ENCODE peak calls at places on chromosomes 1 and 21, in four cellular contexts. One of them, this sample, is unnamed.

GRCh38 chr1:192783793-192784192 is 25.0 kb upstream of the RGS2 start:
- DNase-seq in SK-N-SH: no peak
- DNase-seq in GM12878: no peak
- DNase-seq in HepG2: no peak
- DNase-seq in this sample: no peak

GRCh38 chr1:226671268-226671667 is 67.8 kb downstream of the ITPKB start:
- DNase-seq in SK-N-SH: no peak
- DNase-seq in GM12878: no peak
- DNase-seq in HepG2: no peak
- DNase-seq in this sample: no peak

GRCh38 chr1:152107984-152108898 is 7.0 kb downstream of the TCHH start:
- DNase-seq in SK-N-SH: no peak
- DNase-seq in GM12878: no peak
- DNase-seq in HepG2: no peak
- DNase-seq in this sample: peak

GRCh38 chr1:59685666-59686065 is 129.1 kb upstream of the HOOK1 start:
- DNase-seq in SK-N-SH: no peak
- DNase-seq in GM12878: no peak
- DNase-seq in HepG2: no peak
- DNase-seq in this sample: no peak

GRCh38 chr1:213374369-213374768 is 323.3 kb downstream of the RPS6KC1 start:
- DNase-seq in SK-N-SH: peak
- DNase-seq in GM12878: no peak
- DNase-seq in HepG2: peak
- DNase-seq in this sample: peak

GRCh38 chr1:81142099-81142776 is 658.5 kb upstream of the ADGRL2 start:
- DNase-seq in SK-N-SH: no peak
- DNase-seq in GM12878: no peak
- DNase-seq in HepG2: no peak
- DNase-seq in this sample: no peak

GRCh38 chr1:194755241-194755953 is 1569.0 kb upstream of the B3GALT2 start:
- DNase-seq in SK-N-SH: no peak
- DNase-seq in GM12878: no peak
- DNase-seq in HepG2: no peak
- DNase-seq in this sample: no peak

GRCh38 chr1:55329091-55329490 is 113.9 kb upstream of the USP24 start:
- DNase-seq in SK-N-SH: no peak
- DNase-seq in GM12878: no peak
- DNase-seq in HepG2: no peak
- DNase-seq in this sample: no peak

GRCh38 chr1:245225267-245225666 is 70.5 kb downstream of the KIF26B start:
- DNase-seq in SK-N-SH: no peak
- DNase-seq in GM12878: no peak
- DNase-seq in HepG2: no peak
- DNase-seq in this sample: no peak

GRCh38 chr1:27599605-27600499 is 4.1 kb downstream of the AHDC1 start:
- DNase-seq in SK-N-SH: peak
- DNase-seq in GM12878: no peak
- DNase-seq in HepG2: no peak
- DNase-seq in this sample: no peak

GRCh38 chr1:177307771-177308170 is 137.0 kb downstream of the BRINP2 start:
- DNase-seq in SK-N-SH: no peak
- DNase-seq in GM12878: no peak
- DNase-seq in HepG2: no peak
- DNase-seq in this sample: no peak

GRCh38 chr21:38306833-38307232 is 50.0 kb downstream of the KCNJ15 start:
- DNase-seq in SK-N-SH: no peak
- DNase-seq in GM12878: no peak
- DNase-seq in HepG2: no peak
- DNase-seq in this sample: no peak

GRCh38 chr1:59126361-59126760 is 170.5 kb upstream of the FGGY start:
- DNase-seq in SK-N-SH: no peak
- DNase-seq in GM12878: no peak
- DNase-seq in HepG2: no peak
- DNase-seq in this sample: no peak

GRCh38 chr1:213357403-213357802 is 306.4 kb downstream of the RPS6KC1 start:
- DNase-seq in SK-N-SH: no peak
- DNase-seq in GM12878: no peak
- DNase-seq in HepG2: no peak
- DNase-seq in this sample: no peak

GRCh38 chr1:54872041-54872342 is 15.0 kb downstream of the DHCR24 start:
- DNase-seq in SK-N-SH: no peak
- DNase-seq in GM12878: no peak
- DNase-seq in HepG2: no peak
- DNase-seq in this sample: no peak

GRCh38 chr1:35316264-35316663 is 47.8 kb downstream of the ZMYM4 start:
- DNase-seq in SK-N-SH: no peak
- DNase-seq in GM12878: no peak
- DNase-seq in HepG2: no peak
- DNase-seq in this sample: no peak

GRCh38 chr1:116128669-116129068 is 17.5 kb downstream of the MAB21L3 start:
- DNase-seq in SK-N-SH: no peak
- DNase-seq in GM12878: no peak
- DNase-seq in HepG2: no peak
- DNase-seq in this sample: no peak

GRCh38 chr1:221963742-221964141 is 221.9 kb upstream of the DUSP10 start:
- DNase-seq in SK-N-SH: no peak
- DNase-seq in GM12878: no peak
- DNase-seq in HepG2: no peak
- DNase-seq in this sample: no peak

GRCh38 chr1:189859385-189859977 is 618.2 kb downstream of the BRINP3 start:
- DNase-seq in SK-N-SH: peak
- DNase-seq in GM12878: no peak
- DNase-seq in HepG2: peak
- DNase-seq in this sample: peak

GRCh38 chr1:161952603-161953172 is 71.0 kb downstream of the OLFML2B start:
- DNase-seq in SK-N-SH: no peak
- DNase-seq in GM12878: no peak
- DNase-seq in HepG2: no peak
- DNase-seq in this sample: no peak

GRCh38 chr1:108107658-108108057 is 92.5 kb downstream of the SLC25A24 start:
- DNase-seq in SK-N-SH: no peak
- DNase-seq in GM12878: no peak
- DNase-seq in HepG2: no peak
- DNase-seq in this sample: peak

GRCh38 chr1:205665216-205665757 is 15.0 kb downstream of the SLC45A3 start:
- DNase-seq in SK-N-SH: no peak
- DNase-seq in GM12878: peak
- DNase-seq in HepG2: no peak
- DNase-seq in this sample: no peak

GRCh38 chr1:157691285-157691920 is 9.2 kb downstream of the FCRL3 start:
- DNase-seq in SK-N-SH: peak
- DNase-seq in GM12878: no peak
- DNase-seq in HepG2: peak
- DNase-seq in this sample: peak

GRCh38 chr1:205766038-205766437 is 9.2 kb downstream of the RAB29 start:
- DNase-seq in SK-N-SH: no peak
- DNase-seq in GM12878: no peak
- DNase-seq in HepG2: no peak
- DNase-seq in this sample: no peak

GRCh38 chr21:45531393-45532215 is 10.6 kb downstream of the SLC19A1 start:
- DNase-seq in SK-N-SH: no peak
- DNase-seq in GM12878: no peak
- DNase-seq in HepG2: no peak
- DNase-seq in this sample: no peak

GRCh38 chr1:104933846-104934245 is 1184.1 kb downstream of the AMY1C start:
- DNase-seq in SK-N-SH: no peak
- DNase-seq in GM12878: no peak
- DNase-seq in HepG2: no peak
- DNase-seq in this sample: no peak

GRCh38 chr1:75616436-75617433 is 5.8 kb upstream of the SLC44A5 start:
- DNase-seq in SK-N-SH: no peak
- DNase-seq in GM12878: no peak
- DNase-seq in HepG2: no peak
- DNase-seq in this sample: no peak

GRCh38 chr21:29697555-29698193 is 242.1 kb downstream of the GRIK1 start:
- DNase-seq in SK-N-SH: no peak
- DNase-seq in GM12878: no peak
- DNase-seq in HepG2: no peak
- DNase-seq in this sample: no peak

GRCh38 chr21:45981641-45982255 is at the start of gene COL6A1:
- DNase-seq in SK-N-SH: peak
- DNase-seq in GM12878: no peak
- DNase-seq in HepG2: no peak
- DNase-seq in this sample: no peak

GRCh38 chr1:58900401-58900800 is 116.6 kb upstream of the JUN start:
- DNase-seq in SK-N-SH: no peak
- DNase-seq in GM12878: no peak
- DNase-seq in HepG2: no peak
- DNase-seq in this sample: no peak

GRCh38 chr1:32275424-32275823 is 16.5 kb upstream of the HDAC1 start:
- DNase-seq in SK-N-SH: no peak
- DNase-seq in GM12878: no peak
- DNase-seq in HepG2: no peak
- DNase-seq in this sample: no peak

DNA sequence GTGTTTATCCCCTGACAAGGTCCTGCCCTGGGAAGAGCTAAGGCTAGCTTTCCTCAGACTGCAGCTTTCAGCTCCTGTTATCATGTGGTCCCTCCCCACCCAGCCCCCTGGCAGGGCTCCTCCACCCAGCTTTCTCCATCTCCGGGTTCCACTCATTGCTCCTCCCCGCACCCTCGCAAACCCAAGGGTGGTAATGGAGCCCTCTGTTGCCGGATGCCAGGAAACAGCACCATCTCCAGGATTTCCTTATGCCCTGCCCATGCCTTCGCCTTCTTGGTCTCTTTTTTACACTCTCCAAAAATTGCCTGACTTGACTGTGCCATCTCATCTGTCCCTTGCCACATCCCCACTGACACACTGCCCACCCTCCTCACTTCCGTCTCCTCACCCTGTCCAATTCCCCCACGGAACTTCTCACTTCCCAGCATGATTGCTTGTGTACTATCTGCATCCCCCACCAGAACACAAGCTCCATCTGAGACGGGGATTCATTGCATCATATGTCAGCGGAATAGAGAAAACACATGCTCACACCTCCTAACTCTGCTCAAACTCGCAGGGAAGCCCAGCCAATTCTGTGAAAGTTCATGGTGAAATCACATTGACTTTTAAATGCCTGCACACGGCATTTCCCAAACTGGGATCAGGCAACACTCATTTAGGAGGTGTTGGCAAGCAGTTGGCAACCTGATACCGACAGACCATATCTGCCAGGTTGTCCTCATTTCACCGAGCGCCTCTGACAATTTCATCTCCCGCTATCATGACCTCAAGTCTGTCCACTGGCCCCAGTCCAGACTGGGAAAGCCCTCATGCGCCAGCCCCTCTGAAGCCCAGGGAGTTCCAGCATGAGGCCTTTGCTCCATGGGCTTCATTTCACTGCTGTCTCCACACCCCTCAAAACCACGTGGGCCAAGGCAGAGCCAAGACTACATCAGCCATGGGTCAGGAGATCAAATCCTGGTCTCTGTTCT is 201.1 kb downstream of the MATN1 start:
- DNase-seq in SK-N-SH: no peak
- DNase-seq in GM12878: no peak
- DNase-seq in HepG2: no peak
- DNase-seq in this sample: no peak
- TF ChIP-seq REST in SK-N-SH: no peak
- TF ChIP-seq REST in GM12878: no peak
- TF ChIP-seq REST in HepG2: no peak
- TF ChIP-seq REST in this sample: no peak

GRCh38 chr1:227741166-227741870 is 6.1 kb downstream of the SNAP47 start:
- DNase-seq in SK-N-SH: no peak
- DNase-seq in GM12878: no peak
- DNase-seq in HepG2: no peak
- DNase-seq in this sample: no peak
- TF ChIP-seq PBX3 in SK-N-SH: no peak
- TF ChIP-seq PBX3 in GM12878: no peak
- TF ChIP-seq PBX3 in HepG2: no peak
- TF ChIP-seq PBX3 in this sample: no peak

GRCh38 chr1:145777357-145778145 is 46.3 kb downstream of the RNF115 start:
- DNase-seq in SK-N-SH: no peak
- DNase-seq in GM12878: no peak
- DNase-seq in HepG2: no peak
- DNase-seq in this sample: no peak
- H3K27ac ChIP-seq in SK-N-SH: no peak
- H3K27ac ChIP-seq in GM12878: no peak
- H3K27ac ChIP-seq in HepG2: no peak
- H3K27ac ChIP-seq in this sample: peak

GRCh38 chr1:22868331-22868730 is 104.3 kb downstream of the LACTBL1 start:
- DNase-seq in SK-N-SH: no peak
- DNase-seq in GM12878: no peak
- DNase-seq in HepG2: no peak
- DNase-seq in this sample: no peak

GRCh38 chr1:22866868-22867267 is 105.8 kb downstream of the LACTBL1 start:
- DNase-seq in SK-N-SH: no peak
- DNase-seq in GM12878: no peak
- DNase-seq in HepG2: no peak
- DNase-seq in this sample: no peak

GRCh38 chr1:22870201-22870871 is 102.3 kb downstream of the LACTBL1 start:
- DNase-seq in SK-N-SH: peak
- DNase-seq in GM12878: no peak
- DNase-seq in HepG2: no peak
- DNase-seq in this sample: no peak

GRCh38 chr1:22872971-22873664 is 99.5 kb downstream of the LACTBL1 start:
- DNase-seq in SK-N-SH: no peak
- DNase-seq in GM12878: no peak
- DNase-seq in HepG2: no peak
- DNase-seq in this sample: no peak

GRCh38 chr1:22869325-22869724 is 103.3 kb downstream of the LACTBL1 start:
- DNase-seq in SK-N-SH: no peak
- DNase-seq in GM12878: no peak
- DNase-seq in HepG2: no peak
- DNase-seq in this sample: no peak
- TF ChIP-seq REST in SK-N-SH: no peak
- TF ChIP-seq REST in GM12878: no peak
- TF ChIP-seq REST in HepG2: no peak
- TF ChIP-seq REST in this sample: no peak

GRCh38 chr1:94336991-94337390 is 81.2 kb upstream of the ABCD3 start:
- DNase-seq in SK-N-SH: no peak
- DNase-seq in GM12878: no peak
- DNase-seq in HepG2: no peak
- DNase-seq in this sample: no peak
- TF ChIP-seq PBX3 in SK-N-SH: no peak
- TF ChIP-seq PBX3 in GM12878: no peak
- TF ChIP-seq PBX3 in HepG2: no peak
- TF ChIP-seq PBX3 in this sample: no peak

GRCh38 chr21:42107177-42107880 is 36.2 kb downstream of the UMODL1 start:
- DNase-seq in SK-N-SH: peak
- DNase-seq in GM12878: no peak
- DNase-seq in HepG2: no peak
- DNase-seq in this sample: no peak
- H3K27ac ChIP-seq in SK-N-SH: no peak
- H3K27ac ChIP-seq in GM12878: no peak
- H3K27ac ChIP-seq in HepG2: no peak
- H3K27ac ChIP-seq in this sample: no peak

DNA sequence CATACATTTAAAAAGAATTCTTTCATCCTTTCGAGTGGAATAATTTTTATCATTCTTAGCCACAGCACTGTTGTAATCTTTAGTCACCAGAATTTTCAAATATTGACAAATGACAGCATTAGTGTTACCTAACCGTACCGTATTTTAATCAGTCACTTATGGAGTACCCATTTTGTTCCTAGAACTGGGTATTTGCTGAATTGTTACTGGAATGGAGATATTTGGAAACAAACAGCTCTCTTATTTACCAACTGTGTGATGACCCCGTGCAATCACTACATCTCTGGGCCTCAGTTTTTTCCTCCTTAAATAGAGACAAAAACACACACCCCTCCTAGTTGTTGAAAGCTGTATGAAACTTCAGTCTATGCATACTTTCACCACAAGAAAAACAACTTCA is 7.9 kb upstream of the XCL2 start:
- DNase-seq in SK-N-SH: no peak
- DNase-seq in GM12878: no peak
- DNase-seq in HepG2: peak
- DNase-seq in this sample: no peak
- TF ChIP-seq REST in SK-N-SH: no peak
- TF ChIP-seq REST in GM12878: no peak
- TF ChIP-seq REST in HepG2: no peak
- TF ChIP-seq REST in this sample: no peak

This sample was measured in A549.